ENCODE peak calls at places on chromosomes 5 and 9, in six cellular contexts. M is lower lobe of right lung, G is fibroblast of lung, U is heart right ventricle, W is endothelial cell of umbilical vein, F is Peyer's patch. V is an unnamed sample. For H3K4me1, the result is how much of the 10 kb centered on the place peaks cover.

GRCh38 chr9:29555452-29555851 is 1982.2 kb upstream of the C9orf72 start:
- DNase-seq in M (no peak), G (no peak), U (no peak), W (no peak), F (no peak), V (no peak)

GRCh38 chr9:22425551-22425950 is 21.1 kb upstream of the DMRTA1 start:
- DNase-seq in M (no peak), G (peak), U (no peak), W (no peak), F (no peak), V (no peak)

GRCh38 chr5:761206-761771 is 23.2 kb downstream of the ZDHHC11B start:
- DNase-seq in M (no peak), G (no peak), U (no peak), W (no peak), F (peak), V (no peak)

GRCh38 chr5:124524552-124525232 is 221.7 kb downstream of the ZNF608 start:
- DNase-seq in M (no peak), G (no peak), U (no peak), W (no peak), F (no peak), V (no peak)

GRCh38 chr5:42626462-42626861 is 130.2 kb upstream of the CCDC152 start:
- DNase-seq in M (no peak), G (no peak), U (no peak), W (no peak), F (no peak), V (no peak)

GRCh38 chr5:157072508-157072907 is 13.6 kb upstream of the HAVCR1 start:
- DNase-seq in M (no peak), G (no peak), U (no peak), W (no peak), F (no peak), V (no peak)

GRCh38 chr5:144048254-144048856 is 122.1 kb downstream of the YIPF5 start:
- DNase-seq in M (no peak), G (peak), U (no peak), W (no peak), F (no peak), V (no peak)

GRCh38 chr9:88234114-88234513 is 95.8 kb upstream of the SPATA31C2 start:
- DNase-seq in M (no peak), G (no peak), U (no peak), W (no peak), F (no peak), V (no peak)

GRCh38 chr5:76652809-76653414 is 29.7 kb upstream of the F2RL2 start:
- DNase-seq in M (no peak), G (no peak), U (no peak), W (no peak), F (no peak), V (no peak)

GRCh38 chr9:104025109-104025508 is 69.0 kb upstream of the SMC2 start:
- DNase-seq in M (no peak), G (no peak), U (no peak), W (no peak), F (no peak), V (no peak)

GRCh38 chr5:5886812-5887486 is 464.5 kb downstream of the ICE1 start:
- DNase-seq in M (peak), G (no peak), U (no peak), W (no peak), F (peak), V (no peak)

GRCh38 chr5:159819671-159820411 is 96.4 kb upstream of the ADRA1B start:
- DNase-seq in M (peak), G (no peak), U (peak), W (no peak), F (no peak), V (peak)

GRCh38 chr9:109477269-109478203 is 20.6 kb downstream of the PTPN3 start:
- DNase-seq in M (peak), G (no peak), U (no peak), W (no peak), F (peak), V (peak)

GRCh38 chr9:8268216-8268878 is 468.8 kb upstream of the DMAC1 start:
- DNase-seq in M (no peak), G (no peak), U (no peak), W (no peak), F (no peak), V (no peak)

GRCh38 chr9:91395553-91396470 is 27.8 kb downstream of the NFIL3 start:
- DNase-seq in M (no peak), G (peak), U (no peak), W (peak), F (no peak), V (no peak)

GRCh38 chr5:179955630-179956029 is 47.9 kb upstream of the TBC1D9B start:
- DNase-seq in M (no peak), G (no peak), U (no peak), W (no peak), F (no peak), V (no peak)

GRCh38 chr5:60370508-60370907 is 329.5 kb downstream of the DEPDC1B start:
- DNase-seq in M (no peak), G (peak), U (no peak), W (no peak), F (no peak), V (no peak)

GRCh38 chr5:143426437-143426991 is 23.0 kb upstream of the NR3C1 start:
- DNase-seq in M (no peak), G (no peak), U (no peak), W (no peak), F (no peak), V (no peak)

GRCh38 chr5:181151146-181151545 is 3.8 kb downstream of the OR2V2 start:
- DNase-seq in M (no peak), G (no peak), U (no peak), W (no peak), F (no peak), V (no peak)
- H3K27ac ChIP-seq in M (no peak), G (no peak), U (no peak), W (no peak), F (no peak), V (no peak)

GRCh38 chr9:131409458-131409992 is 15.6 kb downstream of the PRRC2B start:
- DNase-seq in M (no peak), G (no peak), U (no peak), W (no peak), F (no peak), V (no peak)
- H3K4me1 ChIP-seq in M (half or more), G (under half), U (half or more), W (under half), F (under half), V (under half)

DNA sequence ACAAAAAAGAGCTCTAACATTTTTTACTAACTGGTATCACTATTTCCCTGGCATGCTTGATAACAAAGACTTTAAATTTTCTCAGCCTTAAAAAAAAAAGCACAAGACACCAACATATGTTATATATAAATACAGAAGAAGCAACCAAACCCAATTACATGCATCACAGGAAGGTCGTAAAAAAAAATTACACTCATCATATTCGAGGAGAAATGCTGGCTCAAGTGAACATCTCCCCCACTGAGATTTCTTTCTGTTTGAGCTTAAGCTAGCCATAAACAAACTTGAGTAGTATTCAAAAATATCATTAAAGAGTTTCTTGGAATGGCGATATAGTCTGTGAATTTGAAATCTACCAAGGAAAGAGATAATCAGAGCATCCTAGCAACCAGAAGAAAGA is 7.5 kb upstream of the MSH3 start:
- DNase-seq in M (no peak), G (no peak), U (no peak), W (no peak), F (no peak), V (no peak)
- H3K27ac ChIP-seq in M (no peak), G (no peak), U (no peak), W (no peak), F (no peak), V (no peak)

GRCh38 chr9:16335788-16336580 is 534.5 kb downstream of the BNC2 start:
- DNase-seq in M (no peak), G (peak), U (peak), W (peak), F (no peak), V (peak)

GRCh38 chr9:16337322-16338029 is 533.0 kb downstream of the BNC2 start:
- DNase-seq in M (no peak), G (peak), U (no peak), W (peak), F (no peak), V (no peak)

GRCh38 chr9:16341176-16341575 is 529.3 kb downstream of the BNC2 start:
- DNase-seq in M (no peak), G (peak), U (no peak), W (no peak), F (no peak), V (no peak)

GRCh38 chr9:16333697-16334096 is 536.8 kb downstream of the BNC2 start:
- DNase-seq in M (no peak), G (peak), U (no peak), W (no peak), F (no peak), V (no peak)

GRCh38 chr9:16336833-16337232 is 533.6 kb downstream of the BNC2 start:
- DNase-seq in M (no peak), G (no peak), U (no peak), W (no peak), F (no peak), V (no peak)
- H3K4me1 ChIP-seq in M (under half), G (under half), U (under half), W (under half), F (under half), V (under half)

DNA sequence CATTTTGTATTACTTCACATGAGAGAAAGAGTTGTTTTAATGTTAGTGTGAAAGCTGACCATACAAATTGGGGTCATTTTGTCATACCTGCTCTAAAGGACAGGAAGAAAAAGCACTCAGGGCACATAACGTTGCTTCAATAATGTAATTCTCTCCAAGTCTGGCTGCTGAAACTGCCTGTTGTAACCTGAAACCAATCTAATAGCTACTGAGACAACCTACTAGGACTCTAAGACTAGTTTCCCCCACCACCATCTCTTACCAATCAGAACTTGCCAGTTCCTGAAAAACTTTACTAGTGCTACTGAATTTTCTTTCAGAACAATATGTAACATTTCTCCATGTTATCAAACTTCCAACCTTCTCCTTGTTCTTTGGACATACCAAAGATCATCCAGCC is 374.7 kb downstream of the PTPRD start:
- DNase-seq in M (no peak), G (no peak), U (no peak), W (no peak), F (no peak), V (no peak)
- H3K27ac ChIP-seq in M (no peak), G (no peak), U (no peak), W (no peak), F (no peak), V (no peak)

GRCh38 chr9:93096811-93097382 is 880 bp downstream of the CARD19 start:
- DNase-seq in M (no peak), G (no peak), U (no peak), W (no peak), F (no peak), V (no peak)

GRCh38 chr9:93095205-93096130 is 549 bp upstream of the CARD19 start:
- DNase-seq in M (peak), G (peak), U (peak), W (peak), F (peak), V (peak)

GRCh38 chr9:93094294-93095204 is 1.5 kb upstream of the CARD19 start:
- DNase-seq in M (peak), G (no peak), U (peak), W (peak), F (peak), V (peak)

GRCh38 chr9:93097496-93098205 is 1.6 kb downstream of the CARD19 start:
- DNase-seq in M (peak), G (no peak), U (no peak), W (peak), F (peak), V (peak)

DNA sequence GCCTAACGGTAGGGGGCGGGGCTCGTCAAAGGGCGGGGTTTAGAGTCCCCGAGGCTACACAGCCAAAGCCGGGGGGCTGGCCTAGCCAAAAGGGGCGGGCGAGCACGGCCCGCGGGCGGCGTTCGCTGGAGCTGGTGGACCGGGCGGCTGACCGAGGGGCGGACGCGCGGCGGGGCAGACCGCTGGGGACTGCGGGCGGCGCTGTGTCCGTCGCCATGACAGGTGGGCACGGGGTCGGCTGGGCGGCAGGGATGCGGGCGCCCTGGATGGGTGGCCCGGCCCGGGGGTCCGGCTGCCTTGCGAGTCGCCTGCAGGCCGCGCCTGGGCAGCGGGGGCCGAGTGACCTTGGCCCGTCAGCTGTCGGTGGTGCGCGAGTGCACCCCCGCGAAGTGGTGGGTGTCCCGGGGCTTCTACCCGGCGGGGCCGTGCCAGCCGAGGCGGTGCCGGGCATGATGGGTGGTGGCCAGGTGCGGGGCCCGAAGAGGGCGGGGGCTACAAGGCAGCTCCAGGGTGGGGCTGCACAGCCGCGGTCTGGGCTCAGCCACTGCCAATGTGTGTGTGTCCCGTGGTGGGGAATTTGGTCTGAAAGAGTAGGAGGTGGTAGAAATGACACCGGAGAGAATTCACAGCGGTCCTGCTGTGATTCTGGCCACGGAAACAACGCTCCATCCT is at the start of gene CARD19:
- DNase-seq in M (peak), G (peak), U (peak), W (no peak), F (peak), V (no peak)
- H3K4me1 ChIP-seq in M (half or more), G (under half), U (half or more), W (under half), F (under half), V (under half)

DNA sequence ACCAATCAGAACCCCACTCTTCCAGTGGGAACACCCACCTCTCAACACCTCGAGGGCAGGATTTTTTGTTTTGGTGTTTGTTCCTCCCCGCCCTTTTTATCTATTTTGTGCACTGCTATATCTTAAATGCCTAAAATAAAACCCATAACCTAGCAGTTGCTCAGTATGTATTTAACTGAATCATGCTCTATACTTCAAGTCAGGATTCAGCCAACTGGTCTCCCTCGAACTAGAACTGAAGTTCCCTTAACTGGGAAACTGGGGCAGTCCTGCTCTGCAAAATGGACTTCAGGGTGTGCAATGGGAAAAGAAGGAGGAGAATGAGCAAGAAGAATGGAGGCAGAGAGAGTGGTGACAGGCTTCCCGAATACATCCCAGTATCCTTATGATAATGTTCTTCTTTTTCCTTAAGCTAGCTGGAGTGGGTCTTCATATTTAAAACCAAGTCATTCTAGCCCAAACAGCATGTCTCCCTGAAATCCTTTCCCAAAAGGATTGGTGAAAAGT is 20.9 kb upstream of the CPEB4 start:
- DNase-seq in M (no peak), G (no peak), U (no peak), W (no peak), F (no peak), V (no peak)
- H3K27ac ChIP-seq in M (peak), G (no peak), U (no peak), W (no peak), F (no peak), V (no peak)

DNA sequence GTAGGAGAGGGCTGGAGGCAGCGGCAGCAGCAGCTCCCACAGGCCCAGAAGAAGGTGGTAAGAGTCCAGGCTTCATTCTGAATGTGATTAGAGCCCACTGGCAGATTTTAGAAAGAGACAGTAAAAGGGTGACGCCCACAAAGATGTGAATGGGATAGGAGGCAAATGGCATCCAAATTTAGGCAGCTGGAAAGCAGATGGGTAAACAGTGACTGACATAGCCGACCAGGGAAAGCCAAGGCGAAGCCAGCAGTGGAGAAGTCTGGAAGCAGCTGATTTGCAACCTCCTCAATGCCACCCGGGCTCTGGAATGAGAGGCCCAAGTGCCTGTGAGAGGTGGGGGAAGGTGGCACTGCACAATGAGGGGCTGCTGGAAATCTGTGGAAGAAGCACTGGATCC is 103.3 kb downstream of the C5orf15 start:
- DNase-seq in M (no peak), G (no peak), U (no peak), W (no peak), F (peak), V (no peak)
- H3K4me1 ChIP-seq in M (under half), G (under half), U (under half), W (under half), F (under half), V (under half)

GRCh38 chr9:133141833-133142594 is 21.0 kb upstream of the RALGDS start:
- DNase-seq in M (peak), G (no peak), U (peak), W (no peak), F (peak), V (peak)
- H3K27ac ChIP-seq in M (no peak), G (no peak), U (peak), W (no peak), F (peak), V (no peak)

GRCh38 chr5:135239461-135240282 is 159.4 kb downstream of the MACROH2A1 start:
- DNase-seq in M (no peak), G (peak), U (no peak), W (no peak), F (peak), V (peak)
- H3K4me1 ChIP-seq in M (under half), G (under half), U (under half), W (under half), F (under half), V (under half)